ENCODE peak calls at places on chromosome 10, in four cellular contexts. A, E, W and O are unnamed samples.

GRCh38 chr10:52488606-52489485 is 174.8 kb downstream of the DKK1 start:
- DNase-seq in E (no peak), A (peak), W (peak), O (no peak)

GRCh38 chr10:79386637-79387465 is 39.6 kb downstream of the PPIF start:
- DNase-seq in E (peak), W (no peak), A (no peak), O (peak)

GRCh38 chr10:9860045-9860444 is 1157.6 kb upstream of the CELF2 start:
- DNase-seq in A (no peak), E (no peak), W (peak), O (no peak)

GRCh38 chr10:9911488-9911887 is 1106.2 kb upstream of the CELF2 start:
- DNase-seq in E (peak), A (peak), W (no peak), O (peak)

GRCh38 chr10:114313139-114313538 is 74.1 kb downstream of the VWA2 start:
- DNase-seq in E (no peak), W (no peak), A (no peak), O (no peak)

GRCh38 chr10:75253281-75254220 is 17.8 kb upstream of the COMTD1 start:
- DNase-seq in E (no peak), W (no peak), A (no peak), O (no peak)

GRCh38 chr10:90777614-90778013 is 80.2 kb downstream of the HTR7 start:
- DNase-seq in W (no peak), A (no peak), E (no peak), O (no peak)

GRCh38 chr10:133241501-133242205 is 4.0 kb downstream of the VENTX start:
- DNase-seq in A (no peak), W (no peak), E (no peak), O (no peak)

GRCh38 chr10:43644252-43644651 is 4.4 kb downstream of the ZNF32 start:
- DNase-seq in A (peak), W (peak), E (no peak), O (no peak)

GRCh38 chr10:77965294-77965693 is 38.7 kb upstream of the DLG5 start:
- DNase-seq in E (no peak), A (no peak), W (peak), O (no peak)

GRCh38 chr10:110254467-110254866 is 47.1 kb downstream of the MXI1 start:
- DNase-seq in E (no peak), A (no peak), W (no peak), O (no peak)

GRCh38 chr10:97217299-97217698 is 31.5 kb upstream of the SLIT1 start:
- DNase-seq in W (no peak), E (no peak), A (no peak), O (no peak)

GRCh38 chr10:15860692-15861201 is 440 bp upstream of the MINDY3 start:
- DNase-seq in A (no peak), W (no peak), E (no peak), O (no peak)

GRCh38 chr10:30529373-30529998 is 95.5 kb downstream of the MAP3K8 start:
- DNase-seq in A (no peak), W (no peak), E (no peak), O (peak)

GRCh38 chr10:98208925-98209324 is 59.1 kb downstream of the LOXL4 start:
- DNase-seq in W (peak), A (no peak), E (no peak), O (no peak)

GRCh38 chr10:75203724-75204123 is 6.9 kb upstream of the VDAC2 start:
- DNase-seq in W (no peak), E (no peak), A (no peak), O (no peak)

GRCh38 chr10:86744067-86744725 is 12.2 kb upstream of the BMPR1A start:
- DNase-seq in A (no peak), E (no peak), W (no peak), O (no peak)

GRCh38 chr10:27482984-27483956 is 20.8 kb upstream of the RAB18 start:
- DNase-seq in A (peak), E (no peak), W (peak), O (no peak)

GRCh38 chr10:86206216-86206615 is 160.4 kb downstream of the GRID1 start:
- DNase-seq in A (no peak), W (no peak), E (no peak), O (no peak)

GRCh38 chr10:11673346-11674330 is 62.2 kb upstream of the USP6NL start:
- DNase-seq in W (no peak), E (no peak), A (no peak), O (no peak)

GRCh38 chr10:48600645-48601505 is 4.0 kb downstream of the ARHGAP22 start:
- DNase-seq in E (peak), A (no peak), W (no peak), O (no peak)

GRCh38 chr10:79262959-79263746 is 84.1 kb upstream of the PPIF start:
- DNase-seq in W (no peak), A (no peak), E (no peak), O (no peak)

GRCh38 chr10:21518629-21519321 is 6.7 kb downstream of the SKIDA1 start:
- DNase-seq in W (peak), A (peak), E (no peak), O (no peak)

GRCh38 chr10:129057856-129058663 is 409.0 kb upstream of the MGMT start:
- DNase-seq in A (no peak), W (no peak), E (no peak), O (no peak)

GRCh38 chr10:79192677-79193003 is 123.9 kb downstream of the ZMIZ1 start:
- DNase-seq in A (no peak), W (peak), E (no peak), O (no peak)

GRCh38 chr10:91552706-91553105 is 80.2 kb downstream of the PPP1R3C start:
- DNase-seq in A (peak), W (peak), E (peak), O (peak)

GRCh38 chr10:95247881-95248583 is 42.8 kb downstream of the PDLIM1 start:
- DNase-seq in A (peak), W (no peak), E (peak), O (no peak)

GRCh38 chr10:58239561-58240169 is 28.0 kb downstream of the IPMK start:
- DNase-seq in W (no peak), A (peak), E (no peak), O (no peak)

GRCh38 chr10:61757525-61758397 is 95.0 kb downstream of the CABCOCO1 start:
- DNase-seq in A (no peak), E (no peak), W (peak), O (no peak)

GRCh38 chr10:86851329-86852207 is 95.1 kb downstream of the BMPR1A start:
- DNase-seq in E (no peak), W (peak), A (no peak), O (no peak)

GRCh38 chr10:54133201-54133600 is 667.8 kb downstream of the PCDH15 start:
- DNase-seq in E (no peak), W (no peak), A (peak), O (no peak)

GRCh38 chr10:110373059-110373458 is 68.3 kb upstream of the SMNDC1 start:
- DNase-seq in A (no peak), E (no peak), W (peak), O (no peak)

GRCh38 chr10:14560274-14560673 is 214.4 kb downstream of the FAM107B start:
- DNase-seq in W (peak), A (peak), E (no peak), O (peak)

GRCh38 chr10:36677170-36677768 is 448.1 kb upstream of the ANKRD30A start:
- DNase-seq in W (peak), A (no peak), E (no peak), O (no peak)

GRCh38 chr10:103800110-103800509 is 55.3 kb downstream of the SH3PXD2A start:
- DNase-seq in A (no peak), E (no peak), W (no peak), O (no peak)

GRCh38 chr10:67521546-67521945 is 174.4 kb downstream of the CTNNA3 start:
- DNase-seq in A (no peak), E (no peak), W (no peak), O (no peak)

GRCh38 chr10:8049874-8050560 is 4.5 kb upstream of the GATA3 start:
- DNase-seq in E (peak), W (no peak), A (peak), O (peak)
- H4K5ac ChIP-seq in E (no peak), W (no peak), A (no peak), O (no peak)

DNA sequence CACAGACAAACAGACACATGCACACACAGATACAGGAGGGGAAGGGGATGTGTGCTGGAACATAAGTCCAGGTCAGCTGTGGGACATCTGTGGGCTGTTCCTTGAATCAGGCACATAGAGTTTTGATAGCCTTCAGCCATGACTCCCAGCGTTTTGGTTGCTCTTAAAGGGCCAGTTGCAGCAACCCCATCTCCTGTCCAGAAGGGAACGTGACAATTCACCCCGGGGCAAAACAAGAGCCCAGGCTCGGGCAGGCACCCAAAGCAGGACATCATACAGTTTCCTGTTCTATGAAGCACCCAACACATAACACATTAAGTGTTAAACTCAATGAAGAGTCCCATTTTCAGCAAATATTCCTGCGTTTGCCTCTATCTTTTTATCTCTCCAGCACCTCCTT is 9.5 kb downstream of the INSYN2A start:
- DNase-seq in W (no peak), E (no peak), A (no peak), O (no peak)
- H4K5ac ChIP-seq in W (no peak), E (no peak), A (no peak), O (no peak)

GRCh38 chr10:26029858-26030257 is 95.8 kb downstream of the MYO3A start:
- DNase-seq in A (no peak), E (no peak), W (no peak), O (peak)

GRCh38 chr10:26025500-26025899 is 91.5 kb downstream of the MYO3A start:
- DNase-seq in E (no peak), A (no peak), W (no peak), O (no peak)

GRCh38 chr10:26031300-26031699 is 97.3 kb downstream of the MYO3A start:
- DNase-seq in E (no peak), W (no peak), A (no peak), O (no peak)
- H4K5ac ChIP-seq in E (no peak), W (no peak), A (no peak), O (no peak)

GRCh38 chr10:116109881-116110280 is 163.1 kb downstream of the GFRA1 start:
- DNase-seq in W (no peak), E (no peak), A (no peak), O (peak)
- H4K5ac ChIP-seq in W (no peak), E (no peak), A (no peak), O (no peak)

GRCh38 chr10:63042256-63042655 is 90.9 kb upstream of the NRBF2 start:
- DNase-seq in E (no peak), A (peak), W (no peak), O (no peak)
- H4K5ac ChIP-seq in E (no peak), A (no peak), W (no peak), O (no peak)

DNA sequence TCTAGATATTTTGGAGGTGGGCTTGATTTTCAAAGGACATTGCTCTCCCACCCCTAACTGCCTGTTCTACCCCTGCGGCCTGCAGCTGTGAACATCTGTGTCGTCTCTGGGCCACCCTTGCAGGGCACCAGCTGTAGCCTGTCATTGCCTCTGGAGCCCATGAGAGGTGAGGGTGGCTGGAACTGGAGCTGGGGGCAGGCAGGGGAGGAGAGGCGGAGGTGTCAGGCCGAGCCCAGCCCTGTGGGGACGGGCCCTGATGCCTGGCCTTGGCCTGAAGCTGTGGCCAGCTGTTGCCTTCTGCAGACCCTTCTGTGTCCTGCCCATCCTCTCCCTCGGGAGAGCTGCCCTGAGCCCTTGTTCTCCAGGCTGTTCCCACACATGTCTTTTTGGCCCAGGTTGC is 44.5 kb downstream of the PALD1 start:
- DNase-seq in E (no peak), W (no peak), A (no peak), O (no peak)
- H4K5ac ChIP-seq in E (no peak), W (no peak), A (no peak), O (no peak)

GRCh38 chr10:47332946-47333345 is 10.7 kb downstream of the GDF2 start:
- DNase-seq in A (no peak), E (no peak), W (peak), O (no peak)

GRCh38 chr10:47335906-47336305 is 12.3 kb upstream of the RBP3 start:
- DNase-seq in E (no peak), A (no peak), W (no peak), O (no peak)

GRCh38 chr10:47333532-47333931 is 11.3 kb downstream of the GDF2 start:
- DNase-seq in E (no peak), A (no peak), W (no peak), O (no peak)

GRCh38 chr10:47336387-47337134 is 11.6 kb upstream of the RBP3 start:
- DNase-seq in A (no peak), W (peak), E (no peak), O (no peak)

GRCh38 chr10:47334627-47335026 is 12.4 kb downstream of the GDF2 start:
- DNase-seq in A (no peak), E (no peak), W (no peak), O (no peak)
- H4K5ac ChIP-seq in A (no peak), E (no peak), W (no peak), O (no peak)

GRCh38 chr10:124225468-124226270 is 132.3 kb upstream of the CHST15 start:
- DNase-seq in E (no peak), W (no peak), A (no peak), O (no peak)

GRCh38 chr10:124226271-124226911 is 133.0 kb upstream of the CHST15 start:
- DNase-seq in W (no peak), A (no peak), E (no peak), O (no peak)

GRCh38 chr10:124224331-124225028 is 131.1 kb upstream of the CHST15 start:
- DNase-seq in W (no peak), E (no peak), A (no peak), O (no peak)

GRCh38 chr10:124223711-124224085 is 130.3 kb upstream of the CHST15 start:
- DNase-seq in E (no peak), A (no peak), W (no peak), O (no peak)

DNA sequence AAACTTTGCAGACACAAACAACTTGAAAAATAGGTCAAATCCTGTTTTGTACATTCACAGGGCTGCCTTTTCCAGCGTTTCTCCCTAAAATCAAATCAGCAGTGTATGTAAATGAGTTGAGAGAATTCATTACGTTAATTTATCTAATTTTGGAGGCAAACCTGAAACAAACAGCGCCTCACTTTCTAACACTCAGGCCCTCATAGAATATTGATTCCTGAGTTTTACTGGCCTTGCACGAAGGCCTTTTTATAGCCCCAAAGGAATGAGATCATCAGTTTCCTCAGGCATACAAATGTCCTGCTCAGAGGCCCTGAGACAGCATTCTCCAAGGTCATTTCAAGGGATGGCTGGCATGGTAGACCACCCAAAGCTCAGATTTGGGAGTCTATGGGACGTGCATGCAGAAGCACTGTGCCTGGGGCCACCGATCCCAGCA is 131.7 kb upstream of the CHST15 start:
- DNase-seq in A (no peak), W (no peak), E (no peak), O (no peak)
- H4K5ac ChIP-seq in A (no peak), W (no peak), E (no peak), O (no peak)